ENCODE peak calls at places on chromosomes 11 and 22, in six cellular contexts. R is NCI-H345; V is keratinocyte; W is psoas muscle; K is naive thymus-derived CD4-positive, alpha-beta T cell; L is substantia nigra. G is an unnamed sample.

GRCh38 chr11:67368621-67369020 is 4.8 kb downstream of the CLCF1 start:
- DNase-seq in K (no peak), W (no peak), R (no peak), L (no peak), V (no peak), G (no peak)

GRCh38 chr11:31939004-31939403 is 127.9 kb upstream of the PAX6 start:
- DNase-seq in R (no peak), V (no peak), K (no peak), L (no peak), W (no peak), G (no peak)

GRCh38 chr11:62592989-62593421 is 1.7 kb upstream of the TUT1 start:
- DNase-seq in K (no peak), R (no peak), V (no peak), W (no peak), L (peak; percentile 48), G (no peak)

GRCh38 chr22:50250555-50251471 is at the start of gene HDAC10:
- DNase-seq in V (no peak), L (no peak), R (peak; percentile 64), W (peak; percentile 80), K (peak; percentile 76), G (peak; percentile 43)

GRCh38 chr22:25546751-25547150 is 17.7 kb upstream of the GRK3 start:
- DNase-seq in R (no peak), V (no peak), W (no peak), K (no peak), L (no peak), G (peak; percentile 24)

GRCh38 chr11:34564807-34565241 is 51.2 kb upstream of the ELF5 start:
- DNase-seq in L (no peak), V (no peak), K (no peak), W (peak; percentile 34), R (no peak), G (no peak)

GRCh38 chr11:133560467-133560866 is 28.2 kb upstream of the OPCML start:
- DNase-seq in L (no peak), V (no peak), K (no peak), R (no peak), W (no peak), G (no peak)

GRCh38 chr11:96199563-96200025 is 143.4 kb downstream of the MAML2 start:
- DNase-seq in R (peak; percentile 0), V (peak; percentile 71), L (no peak), W (no peak), K (no peak), G (no peak)

GRCh38 chr11:7671807-7672206 is 1.5 kb downstream of the CYB5R2 start:
- DNase-seq in W (no peak), K (no peak), L (no peak), R (no peak), V (no peak), G (no peak)

GRCh38 chr11:27972432-27973170 is 135.4 kb downstream of the KIF18A start:
- DNase-seq in K (no peak), W (no peak), L (no peak), R (peak; percentile 14), V (no peak), G (no peak)

GRCh38 chr22:46061124-46061410 is 84.1 kb upstream of the WNT7B start:
- DNase-seq in L (no peak), W (no peak), V (no peak), R (no peak), K (no peak), G (no peak)

GRCh38 chr22:22928666-22929380 is 41.2 kb downstream of the IGLL5 start:
- DNase-seq in L (no peak), R (no peak), K (peak; percentile 5), V (peak; percentile 5), W (no peak), G (no peak)

GRCh38 chr22:24805790-24806662 is at the start of gene SGSM1:
- DNase-seq in V (peak; percentile 4), L (peak; percentile 50), R (peak; percentile 71), K (peak; percentile 75), W (peak; percentile 80), G (peak; percentile 48)

GRCh38 chr11:104705475-104706195 is 192.6 kb downstream of the CASP12 start:
- DNase-seq in V (no peak), K (peak; percentile 87), R (no peak), L (no peak), W (peak; percentile 16), G (peak; percentile 26)

GRCh38 chr22:30424471-30425326 is 869 bp upstream of the MTFP1 start:
- DNase-seq in K (no peak), L (no peak), V (no peak), R (no peak), W (no peak), G (no peak)

GRCh38 chr11:125404136-125404810 is 91.8 kb downstream of the FEZ1 start:
- DNase-seq in L (no peak), K (no peak), V (no peak), R (no peak), W (peak; percentile 66), G (peak; percentile 82)

GRCh38 chr11:124394408-124394807 is 4.4 kb downstream of the OR8B3 start:
- DNase-seq in L (no peak), V (no peak), K (no peak), W (no peak), R (no peak), G (no peak)

GRCh38 chr22:23522642-23523251 is 57.3 kb downstream of the IGLL1 start:
- DNase-seq in K (no peak), R (peak; percentile 38), W (no peak), V (no peak), L (no peak), G (no peak)

GRCh38 chr22:19501897-19502447 is 22.2 kb downstream of the CLDN5 start:
- DNase-seq in L (no peak), R (no peak), V (no peak), K (no peak), W (no peak), G (no peak)

GRCh38 chr11:134819026-134819425 is 407.0 kb upstream of the B3GAT1 start:
- DNase-seq in W (no peak), L (no peak), K (no peak), R (no peak), V (no peak), G (no peak)

GRCh38 chr22:30221121-30221992 is 25.2 kb downstream of the LIF start:
- DNase-seq in L (no peak), V (no peak), W (no peak), K (peak; percentile 64), R (no peak), G (no peak)

GRCh38 chr11:83680351-83680750 is 394.2 kb upstream of the CCDC90B start:
- DNase-seq in V (no peak), W (no peak), L (no peak), K (no peak), R (peak; percentile 41), G (no peak)

GRCh38 chr22:20551805-20552449 is 44.5 kb downstream of the MED15 start:
- DNase-seq in V (no peak), R (no peak), L (peak; percentile 77), K (peak; percentile 21), W (peak; percentile 76), G (peak; percentile 88)

GRCh38 chr11:96664108-96664507 is 274.3 kb downstream of the JRKL start:
- DNase-seq in W (no peak), V (no peak), L (no peak), R (no peak), K (no peak), G (no peak)

GRCh38 chr11:118656563-118657165 is 22.8 kb downstream of the TREH start:
- DNase-seq in R (no peak), V (no peak), L (no peak), K (no peak), W (no peak), G (no peak)

GRCh38 chr11:36155770-36156485 is 133.3 kb downstream of the COMMD9 start:
- DNase-seq in L (peak; percentile 44), R (no peak), V (no peak), W (no peak), K (no peak), G (no peak)